ENCODE peak calls at places on chromosomes 3 and 15, in ten cellular contexts. A, L, P, R, E, Q, Z, D, H and X are unnamed samples.
A peak's percentile ranks its signal among the peaks of the same experiment; 100 is the strongest.

GRCh38 chr3:42728056-42728455 is 25.5 kb upstream of the HHATL start:
- DNase-seq in R (peak; percentile 70), Z (no peak), L (no peak), P (no peak), H (no peak), Q (no peak), D (no peak), E (no peak), A (no peak), X (no peak)

GRCh38 chr3:31946484-31947081 is 34.5 kb downstream of the OSBPL10 start:
- DNase-seq in R (no peak), Z (no peak), A (no peak), E (no peak), D (no peak), P (no peak), H (no peak), Q (no peak), L (no peak), X (no peak)

GRCh38 chr15:39153718-39154117 is 427.2 kb upstream of the THBS1 start:
- DNase-seq in L (no peak), H (no peak), D (no peak), P (no peak), R (no peak), Z (peak; percentile 46), Q (no peak), A (no peak), E (peak; percentile 24), X (no peak)

GRCh38 chr15:66923438-66923881 is 141.9 kb upstream of the SMAD3 start:
- DNase-seq in R (no peak), Z (no peak), D (peak; percentile 50), A (peak; percentile 36), H (peak; percentile 23), L (peak; percentile 48), P (no peak), Q (no peak), E (peak; percentile 20), X (no peak)

GRCh38 chr15:40190591-40190990 is 29.7 kb downstream of the BUB1B start:
- DNase-seq in L (no peak), Q (no peak), Z (peak; percentile 96), R (no peak), E (peak; percentile 79), P (peak; percentile 29), H (no peak), D (no peak), A (no peak), X (no peak)

GRCh38 chr3:12750658-12751071 is 8.4 kb downstream of the TMEM40 start:
- DNase-seq in E (peak; percentile 86), L (no peak), H (peak; percentile 11), Q (no peak), A (no peak), Z (peak; percentile 84), P (peak; percentile 52), R (no peak), D (no peak), X (no peak)

GRCh38 chr3:142844339-142844977 is 44.4 kb downstream of the PCOLCE2 start:
- DNase-seq in Z (peak; percentile 39), D (peak; percentile 32), R (no peak), L (no peak), E (peak; percentile 78), A (no peak), Q (no peak), H (no peak), P (peak; percentile 28), X (no peak)

GRCh38 chr3:195001961-195002861 is 268.7 kb downstream of the XXYLT1 start:
- DNase-seq in E (peak; percentile 45), Q (no peak), H (no peak), Z (peak; percentile 40), L (peak; percentile 54), A (peak; percentile 58), R (no peak), P (peak; percentile 51), D (peak; percentile 37), X (peak; percentile 83)

GRCh38 chr15:52326758-52327157 is 31.2 kb upstream of the MYO5C start:
- DNase-seq in H (no peak), D (no peak), R (no peak), L (no peak), A (no peak), Q (peak; percentile 21), P (no peak), E (peak; percentile 71), Z (no peak), X (no peak)

GRCh38 chr3:118436863-118437262 is 597.8 kb downstream of the IGSF11 start:
- DNase-seq in H (no peak), E (no peak), Q (no peak), Z (no peak), R (no peak), P (no peak), L (no peak), A (no peak), D (no peak), X (no peak)

GRCh38 chr3:156472150-156472549 is 82.8 kb downstream of the SSR3 start:
- DNase-seq in R (no peak), L (no peak), Z (no peak), D (no peak), Q (no peak), A (no peak), P (no peak), E (no peak), H (no peak), X (no peak)

GRCh38 chr15:70248116-70249025 is 150.7 kb upstream of the TLE3 start:
- DNase-seq in P (no peak), Q (no peak), A (peak; percentile 26), R (no peak), E (no peak), Z (no peak), H (no peak), L (peak; percentile 79), D (no peak), X (no peak)

GRCh38 chr15:89654311-89654761 is 931 bp downstream of the KIF7 start:
- DNase-seq in E (peak; percentile 87), P (peak; percentile 68), A (no peak), R (no peak), D (no peak), Q (no peak), L (no peak), Z (peak; percentile 13), H (no peak), X (no peak)

GRCh38 chr3:105676621-105677300 is 192.1 kb downstream of the CBLB start:
- DNase-seq in L (no peak), A (no peak), Z (no peak), Q (no peak), P (no peak), H (no peak), D (no peak), R (no peak), E (peak; percentile 9), X (no peak)

GRCh38 chr3:143158549-143158988 is 39.0 kb downstream of the CHST2 start:
- DNase-seq in Q (no peak), Z (peak; percentile 92), P (no peak), R (no peak), A (no peak), H (no peak), D (no peak), L (no peak), E (peak; percentile 82), X (no peak)

GRCh38 chr15:70212288-70212962 is 114.7 kb upstream of the TLE3 start:
- DNase-seq in Z (no peak), D (no peak), R (no peak), A (no peak), P (no peak), H (no peak), Q (no peak), E (no peak), L (no peak), X (no peak)

GRCh38 chr15:52121896-52122295 is 9.3 kb upstream of the BCL2L10 start:
- DNase-seq in E (no peak), R (no peak), P (no peak), A (no peak), H (no peak), Z (peak; percentile 89), Q (no peak), L (no peak), D (no peak), X (no peak)

GRCh38 chr15:48472756-48473155 is 141.5 kb downstream of the DUT start:
- DNase-seq in Z (peak; percentile 76), D (no peak), R (no peak), Q (no peak), P (no peak), H (no peak), A (no peak), E (peak; percentile 90), L (no peak), X (no peak)

GRCh38 chr3:14590594-14590993 is 50.5 kb upstream of the GRIP2 start:
- DNase-seq in L (no peak), H (no peak), A (no peak), R (no peak), Q (no peak), Z (no peak), E (no peak), D (no peak), P (no peak), X (no peak)

GRCh38 chr3:118809696-118810498 is 224.7 kb downstream of the IGSF11 start:
- DNase-seq in P (no peak), Z (no peak), R (no peak), D (no peak), H (no peak), E (no peak), Q (no peak), A (no peak), L (no peak), X (no peak)

GRCh38 chr3:177491301-177492031 is 294.2 kb upstream of the TBL1XR1 start:
- DNase-seq in L (no peak), A (peak; percentile 47), P (no peak), Z (peak; percentile 85), H (no peak), R (peak; percentile 54), D (no peak), Q (peak; percentile 55), E (peak; percentile 36), X (no peak)

GRCh38 chr3:188926141-188926540 is 245.6 kb upstream of the TPRG1 start:
- DNase-seq in H (no peak), Q (no peak), Z (no peak), L (no peak), R (no peak), P (no peak), A (no peak), E (no peak), D (no peak), X (no peak)

GRCh38 chr3:113697192-113698090 is 999 bp upstream of the USF3 start:
- DNase-seq in R (peak; percentile 51), D (peak; percentile 34), E (peak; percentile 52), L (no peak), A (no peak), H (no peak), P (peak; percentile 18), Q (no peak), Z (no peak), X (no peak)